ENCODE peak calls at places on chromosomes 4 and X, in ten cellular contexts. One of them, this sample, is unnamed.

GRCh38 chr4:38980903-38981676 is 51.1 kb downstream of the TMEM156 start:
- DNase-seq in epithelial cell of esophagus: peak
- DNase-seq in HTR-8/SVneo: no peak
- DNase-seq in fibroblast of lung: peak
- DNase-seq in mammary epithelial cell: no peak
- DNase-seq in ACHN: no peak
- DNase-seq in AG08396: peak
- DNase-seq in activated gamma-delta T cell: no peak
- DNase-seq in ureter: no peak
- DNase-seq in sciatic nerve: no peak
- DNase-seq in this sample: no peak

GRCh38 chrX:84189125-84189524 is 1.1 kb upstream of the RPS6KA6 start:
- DNase-seq in ureter: no peak
- DNase-seq in HTR-8/SVneo: no peak
- DNase-seq in mammary epithelial cell: no peak
- DNase-seq in epithelial cell of esophagus: no peak
- DNase-seq in AG08396: no peak
- DNase-seq in ACHN: no peak
- DNase-seq in fibroblast of lung: no peak
- DNase-seq in activated gamma-delta T cell: no peak
- DNase-seq in sciatic nerve: no peak
- DNase-seq in this sample: no peak

GRCh38 chrX:22758807-22759481 is 240.8 kb upstream of the DDX53 start:
- DNase-seq in activated gamma-delta T cell: no peak
- DNase-seq in mammary epithelial cell: no peak
- DNase-seq in fibroblast of lung: no peak
- DNase-seq in ureter: no peak
- DNase-seq in HTR-8/SVneo: no peak
- DNase-seq in ACHN: no peak
- DNase-seq in sciatic nerve: no peak
- DNase-seq in epithelial cell of esophagus: no peak
- DNase-seq in AG08396: no peak
- DNase-seq in this sample: no peak

GRCh38 chrX:6012357-6012756 is 216.3 kb downstream of the NLGN4X start:
- DNase-seq in sciatic nerve: no peak
- DNase-seq in HTR-8/SVneo: no peak
- DNase-seq in ACHN: no peak
- DNase-seq in activated gamma-delta T cell: no peak
- DNase-seq in AG08396: no peak
- DNase-seq in ureter: no peak
- DNase-seq in fibroblast of lung: no peak
- DNase-seq in mammary epithelial cell: no peak
- DNase-seq in epithelial cell of esophagus: no peak
- DNase-seq in this sample: no peak

GRCh38 chrX:46929439-46930018 is 17.3 kb downstream of the JADE3 start:
- DNase-seq in ureter: no peak
- DNase-seq in HTR-8/SVneo: no peak
- DNase-seq in activated gamma-delta T cell: no peak
- DNase-seq in AG08396: peak
- DNase-seq in mammary epithelial cell: peak
- DNase-seq in ACHN: peak
- DNase-seq in sciatic nerve: no peak
- DNase-seq in fibroblast of lung: peak
- DNase-seq in epithelial cell of esophagus: peak
- DNase-seq in this sample: no peak

GRCh38 chrX:130902446-130902782 is 595 bp downstream of the ENOX2 start:
- DNase-seq in fibroblast of lung: no peak
- DNase-seq in epithelial cell of esophagus: no peak
- DNase-seq in ureter: no peak
- DNase-seq in HTR-8/SVneo: no peak
- DNase-seq in activated gamma-delta T cell: no peak
- DNase-seq in ACHN: no peak
- DNase-seq in AG08396: no peak
- DNase-seq in mammary epithelial cell: no peak
- DNase-seq in sciatic nerve: no peak
- DNase-seq in this sample: no peak

GRCh38 chrX:37685452-37686347 is at the start of gene XK:
- DNase-seq in AG08396: peak
- DNase-seq in fibroblast of lung: peak
- DNase-seq in HTR-8/SVneo: peak
- DNase-seq in epithelial cell of esophagus: peak
- DNase-seq in ureter: peak
- DNase-seq in mammary epithelial cell: peak
- DNase-seq in ACHN: peak
- DNase-seq in sciatic nerve: peak
- DNase-seq in activated gamma-delta T cell: peak
- DNase-seq in this sample: peak

GRCh38 chr4:21815651-21816050 is 132.9 kb downstream of the KCNIP4 start:
- DNase-seq in epithelial cell of esophagus: no peak
- DNase-seq in HTR-8/SVneo: no peak
- DNase-seq in ureter: no peak
- DNase-seq in activated gamma-delta T cell: no peak
- DNase-seq in AG08396: no peak
- DNase-seq in sciatic nerve: no peak
- DNase-seq in ACHN: no peak
- DNase-seq in mammary epithelial cell: no peak
- DNase-seq in fibroblast of lung: no peak
- DNase-seq in this sample: no peak

GRCh38 chrX:18457000-18457399 is 31.6 kb downstream of the CDKL5 start:
- DNase-seq in ureter: no peak
- DNase-seq in AG08396: no peak
- DNase-seq in activated gamma-delta T cell: no peak
- DNase-seq in ACHN: no peak
- DNase-seq in sciatic nerve: no peak
- DNase-seq in mammary epithelial cell: no peak
- DNase-seq in fibroblast of lung: no peak
- DNase-seq in epithelial cell of esophagus: no peak
- DNase-seq in HTR-8/SVneo: no peak
- DNase-seq in this sample: no peak

GRCh38 chr4:3415471-3416141 is 26.2 kb upstream of the HGFAC start:
- DNase-seq in ureter: no peak
- DNase-seq in mammary epithelial cell: no peak
- DNase-seq in AG08396: no peak
- DNase-seq in sciatic nerve: peak
- DNase-seq in activated gamma-delta T cell: no peak
- DNase-seq in fibroblast of lung: no peak
- DNase-seq in ACHN: no peak
- DNase-seq in HTR-8/SVneo: no peak
- DNase-seq in epithelial cell of esophagus: no peak
- DNase-seq in this sample: no peak

GRCh38 chr4:31461425-31461824 is 741.3 kb downstream of the PCDH7 start:
- DNase-seq in sciatic nerve: no peak
- DNase-seq in activated gamma-delta T cell: no peak
- DNase-seq in ureter: no peak
- DNase-seq in ACHN: no peak
- DNase-seq in AG08396: no peak
- DNase-seq in HTR-8/SVneo: no peak
- DNase-seq in mammary epithelial cell: peak
- DNase-seq in epithelial cell of esophagus: peak
- DNase-seq in fibroblast of lung: peak
- DNase-seq in this sample: no peak

GRCh38 chr4:151851354-151851753 is 90.5 kb upstream of the GATB start:
- DNase-seq in epithelial cell of esophagus: no peak
- DNase-seq in ACHN: no peak
- DNase-seq in AG08396: no peak
- DNase-seq in ureter: no peak
- DNase-seq in sciatic nerve: no peak
- DNase-seq in activated gamma-delta T cell: no peak
- DNase-seq in HTR-8/SVneo: no peak
- DNase-seq in fibroblast of lung: no peak
- DNase-seq in mammary epithelial cell: no peak
- DNase-seq in this sample: no peak

GRCh38 chr4:151409470-151410313 is 716 bp downstream of the FHIP1A start:
- DNase-seq in epithelial cell of esophagus: peak
- DNase-seq in activated gamma-delta T cell: no peak
- DNase-seq in HTR-8/SVneo: peak
- DNase-seq in mammary epithelial cell: peak
- DNase-seq in fibroblast of lung: no peak
- DNase-seq in sciatic nerve: peak
- DNase-seq in ureter: peak
- DNase-seq in ACHN: peak
- DNase-seq in AG08396: no peak
- DNase-seq in this sample: peak

GRCh38 chr4:2696423-2696822 is 59.7 kb downstream of the TNIP2 start:
- DNase-seq in ACHN: no peak
- DNase-seq in ureter: no peak
- DNase-seq in sciatic nerve: no peak
- DNase-seq in activated gamma-delta T cell: no peak
- DNase-seq in HTR-8/SVneo: no peak
- DNase-seq in AG08396: peak
- DNase-seq in epithelial cell of esophagus: no peak
- DNase-seq in mammary epithelial cell: no peak
- DNase-seq in fibroblast of lung: no peak
- DNase-seq in this sample: no peak

GRCh38 chrX:2595258-2595657 is 94.5 kb upstream of the DHRSX start:
- DNase-seq in HTR-8/SVneo: no peak
- DNase-seq in sciatic nerve: no peak
- DNase-seq in epithelial cell of esophagus: peak
- DNase-seq in activated gamma-delta T cell: no peak
- DNase-seq in ACHN: no peak
- DNase-seq in AG08396: no peak
- DNase-seq in mammary epithelial cell: peak
- DNase-seq in fibroblast of lung: peak
- DNase-seq in ureter: no peak
- DNase-seq in this sample: no peak

GRCh38 chrX:10108288-10108687 is 48.5 kb upstream of the CLCN4 start:
- DNase-seq in activated gamma-delta T cell: no peak
- DNase-seq in HTR-8/SVneo: no peak
- DNase-seq in fibroblast of lung: no peak
- DNase-seq in ureter: no peak
- DNase-seq in epithelial cell of esophagus: peak
- DNase-seq in mammary epithelial cell: peak
- DNase-seq in sciatic nerve: no peak
- DNase-seq in AG08396: no peak
- DNase-seq in ACHN: no peak
- DNase-seq in this sample: no peak

GRCh38 chr4:41177016-41177415 is 37.3 kb downstream of the APBB2 start:
- DNase-seq in sciatic nerve: no peak
- DNase-seq in AG08396: peak
- DNase-seq in activated gamma-delta T cell: no peak
- DNase-seq in HTR-8/SVneo: peak
- DNase-seq in fibroblast of lung: peak
- DNase-seq in mammary epithelial cell: peak
- DNase-seq in ureter: no peak
- DNase-seq in epithelial cell of esophagus: peak
- DNase-seq in ACHN: peak
- DNase-seq in this sample: no peak

GRCh38 chr4:84218002-84218401 is 281.1 kb downstream of the NKX6-1 start:
- DNase-seq in mammary epithelial cell: no peak
- DNase-seq in HTR-8/SVneo: no peak
- DNase-seq in fibroblast of lung: peak
- DNase-seq in AG08396: no peak
- DNase-seq in ACHN: no peak
- DNase-seq in ureter: no peak
- DNase-seq in activated gamma-delta T cell: no peak
- DNase-seq in sciatic nerve: no peak
- DNase-seq in epithelial cell of esophagus: no peak
- DNase-seq in this sample: no peak

GRCh38 chr4:41873380-41874295 is 61.6 kb upstream of the TMEM33 start:
- DNase-seq in mammary epithelial cell: no peak
- DNase-seq in HTR-8/SVneo: no peak
- DNase-seq in activated gamma-delta T cell: no peak
- DNase-seq in fibroblast of lung: no peak
- DNase-seq in AG08396: no peak
- DNase-seq in epithelial cell of esophagus: no peak
- DNase-seq in sciatic nerve: no peak
- DNase-seq in ACHN: no peak
- DNase-seq in ureter: no peak
- DNase-seq in this sample: no peak

GRCh38 chrX:49972313-49972712 is 49.9 kb downstream of the CLCN5 start:
- DNase-seq in mammary epithelial cell: no peak
- DNase-seq in ureter: no peak
- DNase-seq in activated gamma-delta T cell: no peak
- DNase-seq in ACHN: no peak
- DNase-seq in epithelial cell of esophagus: no peak
- DNase-seq in fibroblast of lung: peak
- DNase-seq in AG08396: no peak
- DNase-seq in sciatic nerve: no peak
- DNase-seq in HTR-8/SVneo: no peak
- DNase-seq in this sample: no peak

GRCh38 chr4:40321671-40322131 is 13.4 kb upstream of the CHRNA9 start:
- DNase-seq in HTR-8/SVneo: peak
- DNase-seq in epithelial cell of esophagus: peak
- DNase-seq in fibroblast of lung: peak
- DNase-seq in AG08396: no peak
- DNase-seq in sciatic nerve: no peak
- DNase-seq in activated gamma-delta T cell: no peak
- DNase-seq in ureter: no peak
- DNase-seq in ACHN: no peak
- DNase-seq in mammary epithelial cell: peak
- DNase-seq in this sample: no peak